ENCODE peak calls at places on chromosome 22, in five cellular contexts. Y is neural crest cell; S is naive thymus-derived CD4-positive, alpha-beta T cell; Q is IMR-90; J is NCI-H748 treated with DMSO at 0.1 percent for 48 hours. H is an unnamed sample.
A peak's percentile ranks its signal among the peaks of the same experiment; 100 is the strongest.

GRCh38 chr22:49626361-49627216 is 201.1 kb downstream of the BRD1 start:
- DNase-seq in Y (no peak), S (no peak), Q (no peak), J (no peak), H (no peak)

GRCh38 chr22:24526191-24526590 is 28.7 kb downstream of the GUCD1 start:
- DNase-seq in Y (no peak), S (no peak), Q (peak; percentile 17), J (no peak), H (no peak)

GRCh38 chr22:31574015-31574670 is 77.8 kb downstream of the SFI1 start:
- DNase-seq in Y (no peak), S (no peak), Q (no peak), J (no peak), H (no peak)

GRCh38 chr22:35400335-35400680 is 368 bp downstream of the MCM5 start:
- DNase-seq in Y (no peak), S (no peak), Q (no peak), J (no peak), H (no peak)

GRCh38 chr22:50471197-50471847 is 3.5 kb downstream of the SBF1 start:
- DNase-seq in Y (no peak), S (no peak), Q (no peak), J (no peak), H (no peak)

GRCh38 chr22:49305215-49305965 is 522.3 kb downstream of the BRD1 start:
- DNase-seq in Y (peak; percentile 97), S (peak; percentile 65), Q (no peak), J (peak; percentile 24), H (peak; percentile 2)

GRCh38 chr22:41596776-41597634 is 7.4 kb upstream of the PMM1 start:
- DNase-seq in Y (peak; percentile 49), S (peak; percentile 36), Q (peak; percentile 37), J (peak; percentile 34), H (no peak)

GRCh38 chr22:20577549-20577975 is 70.2 kb downstream of the MED15 start:
- DNase-seq in Y (no peak), S (no peak), Q (no peak), J (no peak), H (no peak)

GRCh38 chr22:38310518-38311330 is 6.5 kb downstream of the CSNK1E start:
- DNase-seq in Y (no peak), S (no peak), Q (no peak), J (no peak), H (no peak)

GRCh38 chr22:22773979-22774738 is 113.5 kb upstream of the IGLL5 start:
- DNase-seq in Y (no peak), S (no peak), Q (no peak), J (no peak), H (no peak)

GRCh38 chr22:46052331-46052771 is 75.4 kb upstream of the WNT7B start:
- DNase-seq in Y (no peak), S (no peak), Q (no peak), J (no peak), H (no peak)

GRCh38 chr22:48899523-48900326 is 927.9 kb downstream of the BRD1 start:
- DNase-seq in Y (no peak), S (no peak), Q (no peak), J (no peak), H (no peak)

H was measured in KG1.